ENCODE peak calls at places on chromosomes 12 and 14, in nine cellular contexts. G is small intestine; J is hepatocyte; O is neural progenitor cell; W is tibial artery; R is prostate gland; E is right atrium auricular region; M is adipocyte; B is CD4-positive, CD25-positive, alpha-beta regulatory T cell. U is an unnamed sample. For H3K4me1 and H3K27me3, the result is how much of the 10 kb centered on the place peaks cover.

GRCh38 chr14:93957751-93958566 is 18.4 kb downstream of the ASB2 start:
- DNase-seq in G (no peak), J (no peak), O (no peak), W (no peak), R (no peak), E (no peak), M (no peak), B (no peak), U (no peak)

GRCh38 chr14:96748371-96748770 is 48.8 kb upstream of the VRK1 start:
- DNase-seq in G (peak), J (no peak), O (no peak), W (no peak), R (no peak), E (no peak), M (no peak), B (no peak), U (no peak)

GRCh38 chr12:129903956-129904769 is at the start of gene TMEM132D:
- DNase-seq in G (no peak), J (peak), O (peak), W (no peak), R (no peak), E (no peak), M (peak), B (no peak), U (no peak)

GRCh38 chr12:81377771-81378170 is 299.9 kb downstream of the ACSS3 start:
- DNase-seq in G (no peak), J (no peak), O (no peak), W (no peak), R (no peak), E (no peak), M (no peak), B (no peak), U (no peak)

GRCh38 chr14:84555493-84555892 is 974.5 kb upstream of the FLRT2 start:
- DNase-seq in G (no peak), J (no peak), O (no peak), W (no peak), R (no peak), E (no peak), M (no peak), B (no peak), U (no peak)

GRCh38 chr12:26121323-26121740 is 3.5 kb downstream of the BHLHE41 start:
- DNase-seq in G (no peak), J (no peak), O (peak), W (no peak), R (no peak), E (no peak), M (no peak), B (no peak), U (no peak)

GRCh38 chr12:18323159-18323558 is 61.8 kb downstream of the PIK3C2G start:
- DNase-seq in G (no peak), J (no peak), O (no peak), W (no peak), R (no peak), E (no peak), M (peak), B (no peak), U (no peak)

GRCh38 chr12:68247785-68248184 is 5.6 kb downstream of the IL22 start:
- DNase-seq in G (no peak), J (no peak), O (no peak), W (no peak), R (no peak), E (no peak), M (no peak), B (no peak), U (no peak)

DNA sequence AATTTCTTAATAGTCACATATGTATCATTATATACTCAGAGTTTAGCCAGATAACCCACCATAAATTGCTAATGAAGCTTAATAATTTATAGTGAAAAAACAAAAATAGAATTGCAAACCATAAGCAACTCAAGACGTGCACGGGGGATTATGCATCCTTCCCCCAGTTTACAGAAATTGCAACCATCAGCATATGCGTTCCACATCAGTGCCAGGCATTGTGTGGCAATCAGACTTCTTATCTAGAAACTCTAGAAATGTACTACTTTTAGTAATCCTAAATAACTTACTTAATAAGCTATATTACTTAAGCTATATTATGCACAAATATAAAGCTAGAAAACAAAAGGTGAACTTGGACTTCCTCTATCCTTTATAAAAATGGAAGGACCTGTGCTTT is 115.8 kb downstream of the CRADD start:
- DNase-seq in G (no peak), J (no peak), O (no peak), W (no peak), R (no peak), E (no peak), M (no peak), B (no peak), U (no peak)
- H3K4me1 ChIP-seq in G (under half), J (under half), O (under half), W (under half), R (under half), E (under half), M (under half), B (under half), U (under half)

DNA sequence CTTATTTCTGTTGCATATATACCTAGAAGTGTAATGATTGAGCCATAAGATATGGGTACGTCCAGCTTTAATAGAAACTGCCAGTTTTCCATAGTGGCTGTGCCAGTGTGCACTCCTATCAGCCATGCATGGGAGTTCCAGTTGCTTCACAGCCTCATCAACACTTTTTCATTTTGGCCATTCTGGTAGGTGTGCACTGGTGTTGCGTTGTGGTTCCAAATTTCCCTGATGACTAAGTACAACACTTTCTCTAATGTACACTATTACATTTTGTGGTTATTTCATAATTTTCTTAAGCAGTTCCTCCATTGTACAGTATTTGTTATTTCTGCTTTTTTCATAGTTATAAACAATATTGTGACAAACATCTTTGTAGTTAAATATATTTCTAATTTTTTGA is 21.6 kb upstream of the OAS1 start:
- DNase-seq in G (no peak), J (no peak), O (no peak), W (no peak), R (no peak), E (no peak), M (no peak), B (no peak), U (no peak)
- H3K27me3 ChIP-seq in G (under half), J (under half), O (under half), W (under half), R (under half), E (under half), M (under half), B (under half), U (under half)

GRCh38 chr12:108560752-108561719 is at the start of gene SART3:
- DNase-seq in G (peak), J (peak), O (peak), W (peak), R (peak), E (peak), M (peak), B (peak), U (peak)

GRCh38 chr12:108560321-108560721 is 652 bp downstream of the SART3 start:
- DNase-seq in G (peak), J (peak), O (no peak), W (no peak), R (no peak), E (no peak), M (peak), B (no peak), U (no peak)

GRCh38 chr12:108562348-108563134 is at the start of gene ISCU:
- DNase-seq in G (peak), J (peak), O (peak), W (peak), R (peak), E (peak), M (peak), B (peak), U (peak)

GRCh38 chr12:108561852-108562347 is 496 bp upstream of the ISCU start:
- DNase-seq in G (no peak), J (no peak), O (peak), W (no peak), R (no peak), E (no peak), M (no peak), B (no peak), U (no peak)

GRCh38 chr12:108559748-108560147 is 1.2 kb downstream of the SART3 start:
- DNase-seq in G (no peak), J (no peak), O (no peak), W (no peak), R (no peak), E (no peak), M (no peak), B (no peak), U (no peak)
- H3K4me1 ChIP-seq in G (under half), J (under half), O (under half), W (under half), R (under half), E (under half), M (under half), B (half or more), U (under half)

GRCh38 chr12:4828176-4828575 is 81.5 kb upstream of the KCNA1 start:
- DNase-seq in G (no peak), J (no peak), O (no peak), W (no peak), R (no peak), E (no peak), M (no peak), B (no peak), U (no peak)

GRCh38 chr12:4826909-4827308 is 82.8 kb upstream of the KCNA1 start:
- DNase-seq in G (no peak), J (no peak), O (no peak), W (no peak), R (no peak), E (no peak), M (no peak), B (no peak), U (no peak)

GRCh38 chr12:4824415-4824814 is 85.3 kb upstream of the KCNA1 start:
- DNase-seq in G (no peak), J (peak), O (no peak), W (no peak), R (no peak), E (no peak), M (no peak), B (no peak), U (peak)

GRCh38 chr12:4822572-4822971 is 87.1 kb upstream of the KCNA1 start:
- DNase-seq in G (no peak), J (no peak), O (no peak), W (no peak), R (no peak), E (no peak), M (no peak), B (no peak), U (no peak)

GRCh38 chr12:4825139-4825858 is 84.4 kb upstream of the KCNA1 start:
- DNase-seq in G (peak), J (no peak), O (no peak), W (no peak), R (no peak), E (no peak), M (no peak), B (no peak), U (no peak)
- H3K27me3 ChIP-seq in G (under half), J (under half), O (under half), W (under half), R (under half), E (under half), M (under half), B (under half), U (under half)

GRCh38 chr14:104685998-104686610 is 3.3 kb upstream of the INF2 start:
- DNase-seq in G (no peak), J (no peak), O (no peak), W (no peak), R (no peak), E (no peak), M (no peak), B (no peak), U (no peak)

GRCh38 chr14:104686624-104687517 is 2.5 kb upstream of the INF2 start:
- DNase-seq in G (peak), J (no peak), O (peak), W (peak), R (no peak), E (no peak), M (no peak), B (no peak), U (no peak)

GRCh38 chr14:104683653-104684448 is 5.6 kb upstream of the INF2 start:
- DNase-seq in G (no peak), J (no peak), O (no peak), W (peak), R (no peak), E (no peak), M (no peak), B (no peak), U (no peak)

GRCh38 chr14:104684449-104684821 is 5.0 kb upstream of the INF2 start:
- DNase-seq in G (no peak), J (no peak), O (no peak), W (peak), R (no peak), E (no peak), M (no peak), B (no peak), U (no peak)

DNA sequence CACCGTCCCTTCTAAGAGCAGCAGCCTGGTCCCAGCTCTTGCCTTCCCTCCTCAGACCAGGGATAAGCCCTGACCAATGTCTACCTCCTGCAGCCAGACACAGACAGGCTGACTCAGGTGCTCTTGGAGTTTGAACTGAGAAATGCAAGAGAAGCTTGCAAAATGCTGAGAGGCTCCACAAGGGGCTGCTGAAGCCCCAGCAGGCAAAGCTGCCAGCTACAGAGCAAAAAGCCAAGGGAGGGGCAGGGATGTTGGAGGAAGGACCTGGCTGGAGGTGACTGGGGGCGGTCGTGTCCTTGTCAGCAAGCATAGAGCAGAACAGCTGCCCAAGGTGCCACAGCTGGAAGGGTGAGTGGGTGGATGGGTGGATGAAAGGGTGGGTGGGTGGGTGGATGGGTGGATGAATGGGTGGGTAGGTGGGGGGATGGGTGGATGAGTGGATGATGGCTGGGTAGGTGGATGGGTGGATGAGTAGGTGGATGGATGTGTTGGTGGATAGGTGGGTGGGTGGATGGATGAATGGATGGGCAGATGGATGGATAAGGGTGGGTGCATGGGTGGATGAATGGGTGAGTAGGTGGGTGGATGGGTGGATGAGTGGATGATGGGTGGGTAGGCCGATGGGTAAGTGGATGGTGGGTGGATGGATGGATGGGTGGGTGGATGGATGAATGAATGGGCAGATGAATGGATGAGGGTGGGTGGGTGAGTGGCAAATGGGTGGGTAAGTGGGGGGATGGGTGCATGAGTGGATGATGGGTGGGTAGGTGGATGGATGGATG is 4.0 kb upstream of the INF2 start:
- DNase-seq in G (peak), J (peak), O (no peak), W (no peak), R (no peak), E (no peak), M (no peak), B (no peak), U (no peak)
- H3K4me1 ChIP-seq in G (under half), J (half or more), O (under half), W (under half), R (under half), E (under half), M (under half), B (under half), U (half or more)

GRCh38 chr12:53295891-53296219 is 513 bp downstream of the PFDN5 start:
- DNase-seq in G (no peak), J (no peak), O (no peak), W (no peak), R (no peak), E (no peak), M (no peak), B (no peak), U (no peak)

GRCh38 chr12:53295070-53295890 is at the start of gene PFDN5:
- DNase-seq in G (peak), J (peak), O (peak), W (peak), R (peak), E (peak), M (peak), B (peak), U (peak)

GRCh38 chr12:53289891-53290290 is 5.5 kb upstream of the PFDN5 start:
- DNase-seq in G (no peak), J (no peak), O (no peak), W (no peak), R (no peak), E (no peak), M (no peak), B (no peak), U (no peak)

GRCh38 chr12:53290661-53291060 is 4.7 kb upstream of the PFDN5 start:
- DNase-seq in G (no peak), J (no peak), O (no peak), W (no peak), R (no peak), E (no peak), M (peak), B (no peak), U (no peak)

DNA sequence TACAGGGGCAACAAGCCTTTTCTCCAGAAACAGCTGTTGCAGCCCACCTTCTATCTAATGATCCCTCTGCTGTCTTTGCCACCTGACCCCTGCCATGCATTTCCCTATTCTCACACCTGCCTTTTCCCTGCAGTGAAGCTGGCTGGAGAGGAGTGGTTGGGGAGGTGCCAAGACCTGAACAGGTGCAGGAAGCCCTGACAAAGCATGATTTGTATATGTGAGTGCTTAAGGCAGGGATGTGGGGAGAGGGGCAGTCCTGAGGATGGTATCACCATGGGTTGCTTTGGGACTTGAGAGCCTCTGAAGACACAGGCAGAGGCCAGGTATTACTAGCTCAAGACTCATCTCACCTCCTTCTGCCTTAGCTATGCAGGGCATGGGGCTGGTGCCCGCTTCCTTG is 2.9 kb upstream of the PFDN5 start:
- DNase-seq in G (peak), J (no peak), O (no peak), W (no peak), R (no peak), E (no peak), M (no peak), B (no peak), U (no peak)
- H3K27me3 ChIP-seq in G (under half), J (under half), O (under half), W (under half), R (under half), E (under half), M (under half), B (under half), U (under half)

GRCh38 chr14:75143761-75144527 is 17.1 kb upstream of the NEK9 start:
- DNase-seq in G (peak), J (no peak), O (no peak), W (no peak), R (no peak), E (no peak), M (no peak), B (no peak), U (no peak)

GRCh38 chr14:75141062-75141461 is 14.2 kb upstream of the NEK9 start:
- DNase-seq in G (no peak), J (no peak), O (no peak), W (no peak), R (no peak), E (no peak), M (no peak), B (no peak), U (no peak)

GRCh38 chr14:75140620-75141019 is 13.8 kb upstream of the NEK9 start:
- DNase-seq in G (no peak), J (no peak), O (no peak), W (no peak), R (no peak), E (no peak), M (no peak), B (no peak), U (no peak)

GRCh38 chr14:75141967-75142366 is 15.1 kb upstream of the NEK9 start:
- DNase-seq in G (no peak), J (peak), O (peak), W (no peak), R (no peak), E (no peak), M (peak), B (no peak), U (no peak)

GRCh38 chr14:75142494-75142893 is 15.6 kb upstream of the NEK9 start:
- DNase-seq in G (no peak), J (no peak), O (no peak), W (no peak), R (no peak), E (no peak), M (no peak), B (no peak), U (no peak)
- H3K4me1 ChIP-seq in G (under half), J (under half), O (under half), W (under half), R (under half), E (under half), M (under half), B (under half), U (under half)

GRCh38 chr12:48980953-48981756 is 3.0 kb downstream of the WNT1 start:
- DNase-seq in G (peak), J (no peak), O (peak), W (no peak), R (no peak), E (no peak), M (peak), B (peak), U (no peak)

GRCh38 chr12:48981757-48982157 is 3.6 kb downstream of the WNT1 start:
- DNase-seq in G (no peak), J (no peak), O (no peak), W (no peak), R (no peak), E (no peak), M (no peak), B (no peak), U (no peak)

GRCh38 chr12:48980389-48980952 is 2.3 kb downstream of the WNT1 start:
- DNase-seq in G (peak), J (peak), O (peak), W (no peak), R (no peak), E (no peak), M (no peak), B (no peak), U (no peak)

GRCh38 chr12:48979602-48980388 is 1.7 kb downstream of the WNT1 start:
- DNase-seq in G (peak), J (no peak), O (peak), W (no peak), R (no peak), E (no peak), M (no peak), B (no peak), U (no peak)

DNA sequence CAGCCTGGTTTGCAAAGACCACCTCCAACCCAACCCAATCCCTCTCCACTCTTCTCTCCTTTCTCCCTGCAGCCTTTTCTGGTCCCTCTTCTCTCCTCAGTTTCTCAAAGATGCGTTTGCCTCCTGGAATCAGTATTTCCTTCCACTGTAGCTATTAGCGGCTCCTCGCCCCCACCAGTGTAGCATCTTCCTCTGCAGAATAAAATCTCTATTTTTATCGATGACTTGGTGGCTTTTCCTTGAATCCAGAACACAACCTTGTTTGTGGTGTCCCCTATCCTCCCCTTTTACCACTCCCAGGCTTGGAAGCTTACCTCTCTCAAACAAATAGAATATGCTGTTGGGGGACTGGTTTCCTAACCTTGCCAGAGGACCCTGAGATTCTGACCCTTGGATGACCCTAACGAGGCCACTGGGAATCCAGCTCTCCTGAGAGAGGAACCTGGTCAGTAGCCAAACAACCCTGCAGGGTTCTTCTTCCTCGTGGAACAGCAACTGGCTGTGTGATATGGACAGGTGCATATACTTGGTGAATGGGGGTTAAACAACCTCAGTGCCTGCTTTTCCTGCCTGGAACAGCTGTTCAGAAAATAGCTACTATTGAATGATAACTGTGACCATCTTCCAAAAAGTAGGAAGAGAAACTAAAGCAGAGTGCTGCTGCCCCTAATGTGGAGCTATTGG is 4.4 kb downstream of the WNT1 start:
- DNase-seq in G (no peak), J (no peak), O (no peak), W (no peak), R (no peak), E (no peak), M (no peak), B (no peak), U (no peak)
- H3K27me3 ChIP-seq in G (under half), J (half or more), O (half or more), W (half or more), R (under half), E (under half), M (half or more), B (under half), U (half or more)

U was measured in keratinocyte.